ENCODE peak calls at places on chromosome 13, in five cellular contexts. A is endodermal cell, X is iPS DF 6.9, N is fibroblast of lung, C is tibial artery. L is an unnamed sample.

GRCh38 chr13:53066411-53066810 is 37.8 kb downstream of the OLFM4 start:
- DNase-seq in A (no peak), X (no peak), N (no peak), C (no peak), L (no peak)

GRCh38 chr13:47168086-47168485 is 271.2 kb upstream of the HTR2A start:
- DNase-seq in A (no peak), X (no peak), N (peak; percentile 88), C (no peak), L (no peak)

GRCh38 chr13:65966991-65967451 is 1263.1 kb downstream of the PCDH9 start:
- DNase-seq in A (peak; percentile 66), X (peak; percentile 58), N (peak; percentile 23), C (no peak), L (no peak)

GRCh38 chr13:77429320-77430142 is 102.6 kb upstream of the MYCBP2 start:
- DNase-seq in A (no peak), X (no peak), N (no peak), C (no peak), L (no peak)

GRCh38 chr13:57633950-57634828 is 2.6 kb downstream of the PCDH17 start:
- DNase-seq in A (peak; percentile 83), X (no peak), N (no peak), C (peak; percentile 25), L (peak; percentile 76)

GRCh38 chr13:110134801-110135200 is 172.2 kb downstream of the COL4A1 start:
- DNase-seq in A (no peak), X (no peak), N (no peak), C (no peak), L (no peak)

GRCh38 chr13:68984688-68985319 is 1122.8 kb upstream of the ATXN8OS start:
- DNase-seq in A (no peak), X (no peak), N (no peak), C (no peak), L (no peak)

GRCh38 chr13:76822691-76823267 is 63.4 kb downstream of the KCTD12 start:
- DNase-seq in A (no peak), X (no peak), N (peak; percentile 60), C (no peak), L (no peak)

GRCh38 chr13:41782086-41782485 is 178.8 kb downstream of the VWA8 start:
- DNase-seq in A (no peak), X (no peak), N (no peak), C (no peak), L (no peak)

GRCh38 chr13:98752942-98753290 is 444 bp upstream of the SLC15A1 start:
- DNase-seq in A (no peak), X (no peak), N (no peak), C (no peak), L (no peak)
- H3K4me3 ChIP-seq in A (peak overlapping the region; percentile 62), X (peak overlapping the region; percentile 51), N (no peak overlapping the region), C (no peak overlapping the region), L (no peak overlapping the region)

GRCh38 chr13:73248711-73249580 is 190.1 kb downstream of the KLF5 start:
- DNase-seq in A (peak; percentile 66), X (no peak), N (peak; percentile 45), C (no peak), L (peak; percentile 41)
- H3K4me3 ChIP-seq in A (no peak overlapping the region), X (no peak overlapping the region), N (no peak overlapping the region), C (no peak overlapping the region), L (no peak overlapping the region)

DNA sequence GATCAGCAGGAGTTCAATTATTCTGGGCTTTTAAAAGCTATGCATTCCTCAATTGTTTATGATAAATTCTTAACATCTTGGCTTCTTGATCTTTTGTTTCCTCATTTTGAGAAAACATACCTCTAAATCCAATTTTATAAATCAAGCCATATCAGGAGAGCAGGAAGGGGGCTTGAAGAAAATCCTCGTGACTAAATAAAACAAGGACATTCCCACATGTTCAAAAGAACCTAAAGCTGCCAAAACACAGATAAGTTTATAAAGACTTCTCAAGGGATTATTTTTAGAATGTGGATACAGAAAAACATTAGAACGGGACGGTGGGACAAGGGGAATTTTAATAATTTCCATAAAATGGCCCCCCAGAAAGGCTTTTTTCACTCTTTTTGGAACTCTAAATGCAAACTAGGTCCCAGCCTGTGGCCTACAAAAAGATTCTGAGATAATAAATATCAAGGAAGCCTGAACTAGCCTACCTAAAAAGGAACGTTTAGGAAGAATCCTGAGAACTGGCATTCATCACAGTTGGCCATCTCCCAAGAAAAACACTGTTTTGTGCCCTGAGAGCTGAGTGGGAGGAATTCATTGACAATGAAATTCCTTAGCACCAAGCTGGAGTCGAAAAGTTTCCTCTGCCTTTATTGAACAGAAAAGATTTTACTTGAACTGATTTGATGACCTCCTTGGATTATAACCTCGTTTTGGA is 30.1 kb downstream of the ZAR1L start:
- DNase-seq in A (no peak), X (no peak), N (peak; percentile 65), C (no peak), L (no peak)
- H3K4me3 ChIP-seq in A (no peak overlapping the region), X (no peak overlapping the region), N (no peak overlapping the region), C (no peak overlapping the region), L (no peak overlapping the region)

GRCh38 chr13:114124486-114124885 is 7.9 kb downstream of the RASA3 start:
- DNase-seq in A (no peak), X (no peak), N (no peak), C (no peak), L (peak; percentile 50)
- H3K4me3 ChIP-seq in A (no peak overlapping the region), X (no peak overlapping the region), N (no peak overlapping the region), C (no peak overlapping the region), L (no peak overlapping the region)

DNA sequence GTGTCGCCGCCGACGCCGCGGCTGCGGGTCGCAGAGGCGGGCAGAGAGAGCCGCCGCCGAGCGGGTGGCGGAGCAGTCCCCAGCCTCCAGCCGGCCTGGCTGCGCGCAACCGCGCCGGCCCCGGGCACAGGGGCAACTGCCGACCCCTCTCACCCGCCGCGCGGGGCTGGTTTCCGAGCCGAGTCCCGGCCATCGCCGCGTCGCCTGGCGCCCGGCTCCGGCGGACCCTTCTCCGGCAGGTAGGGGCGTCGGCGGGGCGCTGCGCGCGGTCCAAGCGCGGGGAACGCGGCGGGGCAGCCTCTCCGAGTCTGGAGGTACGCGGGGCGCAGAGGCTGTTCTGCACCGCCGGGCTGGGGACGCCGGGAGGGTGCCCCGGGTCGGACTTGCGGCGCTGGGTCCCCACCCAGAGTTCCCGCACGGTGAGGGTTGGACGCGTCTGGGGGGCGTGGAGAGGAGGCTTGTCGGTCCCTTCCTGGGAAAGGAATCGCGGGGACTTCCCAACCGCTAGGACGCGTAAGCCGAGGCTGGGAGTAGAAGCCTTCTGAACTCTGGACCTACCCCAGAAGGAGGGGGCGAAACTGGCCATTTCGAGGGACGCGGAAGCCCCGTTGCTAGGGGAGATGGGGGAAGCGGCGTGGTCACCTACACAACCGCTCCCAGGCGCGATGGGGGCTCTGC is 133.6 kb upstream of the MYO16 start:
- DNase-seq in A (peak; percentile 79), X (no peak), N (peak; percentile 16), C (no peak), L (no peak)
- H3K4me3 ChIP-seq in A (peak overlapping the region; percentile 69), X (peak overlapping the region; percentile 57), N (peak overlapping the region; percentile 56), C (no peak overlapping the region), L (peak overlapping the region; percentile 40)

L was measured in left lung.